ENCODE peak calls at places on chromosomes 7 and 10, in nine cellular contexts. G is uterus, O is heart right ventricle, C is iPS DF 6.9, N is A549, W is caudate nucleus, Y is H9, F is ascending aorta, E is heart left ventricle. L is an unnamed sample.

GRCh38 chr7:142855756-142856564 is 1.1 kb downstream of the EPHB6 start:
- DNase-seq in G (peak; percentile 67), O (peak; percentile 67), C (no peak), N (no peak), W (no peak), Y (no peak), F (peak; percentile 84), E (peak; percentile 52), L (no peak)

GRCh38 chr10:46544989-46545791 is 11.3 kb downstream of the GPRIN2 start:
- DNase-seq in G (no peak), O (no peak), C (no peak), N (peak; percentile 89), W (no peak), Y (peak; percentile 67), F (peak; percentile 64), E (no peak), L (no peak)

GRCh38 chr7:21300692-21301091 is 127.2 kb upstream of the SP4 start:
- DNase-seq in G (no peak), O (no peak), C (no peak), N (peak; percentile 16), W (no peak), Y (no peak), F (no peak), E (no peak), L (no peak)

GRCh38 chr10:92750788-92751533 is 61.2 kb downstream of the HHEX start:
- DNase-seq in G (no peak), O (no peak), C (no peak), N (no peak), W (no peak), Y (no peak), F (no peak), E (no peak), L (no peak)

GRCh38 chr7:75734586-75735047 is 4.1 kb downstream of the HIP1 start:
- DNase-seq in G (peak; percentile 17), O (no peak), C (no peak), N (peak; percentile 40), W (no peak), Y (no peak), F (no peak), E (peak; percentile 27), L (no peak)

GRCh38 chr7:150398108-150398964 is 19.2 kb downstream of the ZNF775 start:
- DNase-seq in G (no peak), O (no peak), C (no peak), N (no peak), W (no peak), Y (no peak), F (no peak), E (no peak), L (no peak)

GRCh38 chr7:13099197-13099795 is 411.9 kb downstream of the ARL4A start:
- DNase-seq in G (no peak), O (no peak), C (no peak), N (no peak), W (no peak), Y (no peak), F (no peak), E (no peak), L (no peak)

GRCh38 chr10:93954299-93954698 is 39.4 kb upstream of the PLCE1 start:
- DNase-seq in G (no peak), O (no peak), C (no peak), N (no peak), W (no peak), Y (no peak), F (no peak), E (no peak), L (no peak)

GRCh38 chr7:123692471-123692877 is 36.8 kb downstream of the LMOD2 start:
- DNase-seq in G (no peak), O (no peak), C (peak; percentile 45), N (no peak), W (no peak), Y (peak; percentile 91), F (no peak), E (no peak), L (peak; percentile 13)

GRCh38 chr7:114026486-114027089 is 107.8 kb upstream of the PPP1R3A start:
- DNase-seq in G (no peak), O (no peak), C (peak; percentile 18), N (peak; percentile 36), W (no peak), Y (no peak), F (no peak), E (no peak), L (no peak)

GRCh38 chr10:23195846-23196200 is 3.7 kb downstream of the PTF1A start:
- DNase-seq in G (no peak), O (no peak), C (no peak), N (no peak), W (no peak), Y (no peak), F (no peak), E (no peak), L (no peak)

GRCh38 chr10:15352201-15352600 is 18.9 kb downstream of the FAM171A1 start:
- DNase-seq in G (no peak), O (no peak), C (no peak), N (no peak), W (no peak), Y (no peak), F (no peak), E (no peak), L (no peak)

GRCh38 chr10:43689955-43690771 is 41.5 kb upstream of the ZNF32 start:
- DNase-seq in G (peak; percentile 90), O (peak; percentile 92), C (no peak), N (peak; percentile 76), W (peak; percentile 54), Y (peak; percentile 84), F (peak; percentile 93), E (peak; percentile 89), L (peak; percentile 73)

GRCh38 chr10:130808243-130808642 is 503.3 kb downstream of the TCERG1L start:
- DNase-seq in G (no peak), O (no peak), C (no peak), N (no peak), W (no peak), Y (no peak), F (no peak), E (no peak), L (no peak)

GRCh38 chr10:130808686-130809085 is 502.8 kb downstream of the TCERG1L start:
- DNase-seq in G (no peak), O (no peak), C (no peak), N (no peak), W (no peak), Y (no peak), F (no peak), E (no peak), L (no peak)

GRCh38 chr10:130809761-130810515 is 501.6 kb downstream of the TCERG1L start:
- DNase-seq in G (no peak), O (no peak), C (no peak), N (no peak), W (no peak), Y (no peak), F (no peak), E (no peak), L (no peak)

GRCh38 chr10:130807721-130808120 is 503.8 kb downstream of the TCERG1L start:
- DNase-seq in G (no peak), O (no peak), C (no peak), N (no peak), W (no peak), Y (no peak), F (no peak), E (no peak), L (no peak)

DNA sequence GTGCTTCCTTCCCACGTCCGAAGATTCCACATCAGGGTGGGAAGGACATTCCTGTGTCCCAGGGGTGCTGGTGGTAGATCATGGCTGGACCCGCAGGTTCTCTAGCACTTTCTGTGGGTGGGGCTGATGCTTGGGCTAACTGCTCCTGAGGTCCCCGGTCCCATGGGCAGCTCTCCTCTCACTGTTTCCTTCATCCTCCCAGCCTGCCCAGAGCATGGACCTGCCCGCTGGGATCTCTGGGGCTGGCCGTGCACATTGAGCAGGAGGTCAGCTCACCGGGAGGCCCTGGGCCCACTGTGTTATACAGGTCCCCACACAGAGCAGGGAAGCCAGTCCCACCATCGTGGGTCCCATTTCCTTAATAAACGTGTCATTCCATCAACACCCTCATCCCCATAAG is 502.3 kb downstream of the TCERG1L start:
- DNase-seq in G (no peak), O (no peak), C (no peak), N (no peak), W (no peak), Y (no peak), F (no peak), E (no peak), L (no peak)
- H3K27ac ChIP-seq in G (no peak overlapping the region), O (no peak overlapping the region), C (no peak overlapping the region), N (no peak overlapping the region), W (no peak overlapping the region), Y (no peak overlapping the region), F (no peak overlapping the region), E (no peak overlapping the region), L (no peak overlapping the region)

DNA sequence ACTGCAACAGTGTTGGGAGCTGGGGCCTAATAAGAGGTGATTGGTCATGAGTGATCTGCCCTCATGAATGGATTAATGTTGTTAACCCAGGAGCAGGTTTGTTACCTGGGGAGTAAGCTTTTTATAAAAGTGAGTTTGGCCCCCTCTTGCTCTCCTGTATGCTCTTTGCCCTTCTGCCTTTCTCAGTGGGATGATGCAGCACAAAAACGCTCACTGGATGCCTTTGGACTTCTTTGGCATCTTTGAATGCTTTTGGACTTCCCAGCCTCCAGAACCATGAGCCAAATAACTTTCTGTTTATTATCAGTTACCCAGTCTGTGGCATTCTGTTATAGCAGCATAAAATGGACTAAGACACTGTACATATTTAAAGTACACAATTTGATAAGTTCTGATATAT is 48.5 kb downstream of the CCDC71L start:
- DNase-seq in G (no peak), O (no peak), C (no peak), N (no peak), W (no peak), Y (no peak), F (no peak), E (no peak), L (no peak)
- H3K27ac ChIP-seq in G (no peak overlapping the region), O (no peak overlapping the region), C (no peak overlapping the region), N (no peak overlapping the region), W (no peak overlapping the region), Y (no peak overlapping the region), F (no peak overlapping the region), E (no peak overlapping the region), L (no peak overlapping the region)

DNA sequence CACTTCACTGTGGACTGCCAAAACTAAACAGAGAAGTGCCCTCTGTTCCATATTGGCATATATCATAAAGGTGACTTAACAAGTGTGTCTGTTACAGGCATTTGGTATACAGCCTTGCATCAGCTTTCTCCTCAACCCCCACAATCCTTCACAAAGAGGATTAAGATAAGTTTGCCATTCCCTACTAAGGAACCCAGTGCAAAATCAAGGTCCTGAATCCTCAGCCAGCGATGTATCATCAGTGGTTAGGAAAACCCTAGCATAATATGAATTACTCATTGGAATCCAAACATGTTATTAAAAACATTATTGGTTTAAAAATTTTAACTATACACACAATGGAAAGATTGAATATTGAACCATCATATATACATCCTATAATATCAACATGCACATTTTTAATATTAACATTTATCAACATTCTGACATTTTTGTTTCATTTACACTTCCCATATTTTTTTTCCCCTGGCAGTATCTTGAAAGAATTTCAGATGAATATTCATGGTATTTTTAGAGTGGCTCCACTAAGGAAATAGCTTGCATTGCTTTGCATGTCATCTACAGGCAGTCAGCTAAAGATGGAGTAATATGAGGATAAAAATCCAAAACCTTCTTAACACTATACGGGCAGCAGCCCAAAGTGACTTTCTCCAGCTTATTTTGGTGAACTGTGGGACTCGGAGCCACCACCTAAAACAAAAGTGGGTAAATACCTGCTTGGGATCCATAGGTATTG is 215.6 kb upstream of the CHRM2 start:
- DNase-seq in G (no peak), O (no peak), C (no peak), N (no peak), W (no peak), Y (no peak), F (no peak), E (no peak), L (no peak)
- H3K27ac ChIP-seq in G (no peak overlapping the region), O (no peak overlapping the region), C (no peak overlapping the region), N (no peak overlapping the region), W (no peak overlapping the region), Y (no peak overlapping the region), F (no peak overlapping the region), E (no peak overlapping the region), L (no peak overlapping the region)

GRCh38 chr10:85036661-85037060 is 708.3 kb downstream of the CCSER2 start:
- DNase-seq in G (no peak), O (no peak), C (no peak), N (no peak), W (no peak), Y (no peak), F (no peak), E (no peak), L (no peak)
- H3K27ac ChIP-seq in G (no peak overlapping the region), O (no peak overlapping the region), C (no peak overlapping the region), N (no peak overlapping the region), W (no peak overlapping the region), Y (no peak overlapping the region), F (no peak overlapping the region), E (no peak overlapping the region), L (no peak overlapping the region)